ENCODE peak calls at places on chromosome 6, in six cellular contexts. F is germinal center, C is GM06990, Q is HFFc6, Z is GOT3, J is AG09309. P is an unnamed sample.

GRCh38 chr6:170308761-170309160 is 2.2 kb downstream of the FAM120B start:
- DNase-seq in C (no peak), Z (no peak), Q (no peak), F (no peak), J (no peak), P (no peak)

GRCh38 chr6:2876210-2877056 is 26.7 kb downstream of the SERPINB9 start:
- DNase-seq in C (no peak), Z (no peak), J (peak; percentile 74), Q (peak; percentile 71), F (no peak), P (peak; percentile 93)

GRCh38 chr6:25652007-25652515 is at the start of gene SCGN:
- DNase-seq in F (peak; percentile 5), Z (no peak), C (peak; percentile 5), Q (peak; percentile 25), J (no peak), P (peak; percentile 56)

GRCh38 chr6:16769131-16769985 is 8.1 kb upstream of the ATXN1 start:
- DNase-seq in Q (peak; percentile 88), Z (no peak), C (peak; percentile 18), F (no peak), J (peak; percentile 48), P (peak; percentile 96)

GRCh38 chr6:49634080-49634810 is 2.4 kb downstream of the RHAG start:
- DNase-seq in Z (no peak), F (no peak), C (no peak), Q (no peak), J (no peak), P (no peak)

GRCh38 chr6:148747493-148748160 is 797 bp downstream of the UST start:
- DNase-seq in Q (no peak), J (no peak), F (peak; percentile 18), C (peak; percentile 76), Z (no peak), P (peak; percentile 26)

GRCh38 chr6:43937236-43938177 is 167.5 kb downstream of the VEGFA start:
- DNase-seq in Z (no peak), C (no peak), Q (no peak), F (no peak), J (no peak), P (no peak)

GRCh38 chr6:150586850-150587359 is 12.8 kb upstream of the PLEKHG1 start:
- DNase-seq in Z (no peak), Q (no peak), J (no peak), C (no peak), F (no peak), P (no peak)

GRCh38 chr6:154580397-154581135 is 70.1 kb upstream of the CNKSR3 start:
- DNase-seq in Q (no peak), Z (no peak), F (no peak), J (no peak), C (no peak), P (no peak)

GRCh38 chr6:71333700-71334099 is 45.1 kb downstream of the OGFRL1 start:
- DNase-seq in C (no peak), Z (peak; percentile 17), J (peak; percentile 71), Q (peak; percentile 80), F (no peak), P (peak; percentile 76)

GRCh38 chr6:3456395-3456767 is 469 bp downstream of the SLC22A23 start:
- DNase-seq in J (no peak), Z (no peak), Q (no peak), F (peak; percentile 61), C (no peak), P (no peak)

GRCh38 chr6:145080651-145081050 is 654.7 kb downstream of the EPM2A start:
- DNase-seq in C (no peak), Q (no peak), J (no peak), F (no peak), Z (no peak), P (no peak)

GRCh38 chr6:33702345-33702977 is 9.0 kb downstream of the UQCC2 start:
- DNase-seq in Z (no peak), Q (peak; percentile 66), C (no peak), F (peak; percentile 53), J (peak; percentile 55), P (peak; percentile 59)

GRCh38 chr6:105648276-105648675 is 245.4 kb upstream of the PREP start:
- DNase-seq in J (no peak), F (no peak), Z (no peak), C (no peak), Q (no peak), P (no peak)

GRCh38 chr6:16659471-16660156 is 101.6 kb downstream of the ATXN1 start:
- DNase-seq in J (no peak), F (no peak), Z (no peak), C (peak; percentile 38), Q (no peak), P (no peak)

GRCh38 chr6:6654599-6655575 is 66.4 kb downstream of the LY86 start:
- DNase-seq in Z (no peak), F (no peak), C (no peak), Q (no peak), J (no peak), P (peak; percentile 7)

P was measured in brain microvascular endothelial cell.